ENCODE peak calls at places on chromosomes 4 and X, in nine cellular contexts. Z, N, D, I, Q, V, T, O and E are unnamed samples.

GRCh38 chrX:68842781-68843581 is 14.2 kb downstream of the EFNB1 start:
- DNase-seq in Z (peak; percentile 49), N (no peak), D (no peak), I (no peak), Q (peak; percentile 77), V (no peak), T (no peak), O (no peak), E (no peak)

GRCh38 chrX:68936608-68937007 is 107.8 kb downstream of the EFNB1 start:
- DNase-seq in Z (peak; percentile 91), N (no peak), D (peak; percentile 86), I (no peak), Q (no peak), V (no peak), T (no peak), O (no peak), E (no peak)

GRCh38 chr4:19678763-19679162 is 572.9 kb upstream of the SLIT2 start:
- DNase-seq in Z (peak; percentile 96), N (no peak), D (peak; percentile 49), I (no peak), Q (no peak), V (no peak), T (no peak), O (no peak), E (peak; percentile 72)

GRCh38 chrX:118975831-118976598 is 1.6 kb downstream of the LONRF3 start:
- DNase-seq in Z (no peak), N (peak; percentile 67), D (no peak), I (peak; percentile 54), Q (peak; percentile 91), V (peak; percentile 82), T (no peak), O (peak; percentile 77), E (peak; percentile 58)

GRCh38 chr4:142405021-142405991 is 440.8 kb downstream of the INPP4B start:
- DNase-seq in Z (peak; percentile 76), N (peak; percentile 27), D (peak; percentile 63), I (peak; percentile 9), Q (peak; percentile 51), V (peak; percentile 38), T (peak; percentile 30), O (peak; percentile 47), E (peak; percentile 80)

GRCh38 chr4:144494280-144494679 is 151.7 kb upstream of the HHIP start:
- DNase-seq in Z (no peak), N (no peak), D (no peak), I (no peak), Q (no peak), V (no peak), T (no peak), O (no peak), E (no peak)

GRCh38 chr4:40848251-40848650 is 98.5 kb downstream of the NSUN7 start:
- DNase-seq in Z (no peak), N (no peak), D (no peak), I (no peak), Q (no peak), V (no peak), T (no peak), O (no peak), E (no peak)

GRCh38 chrX:110267874-110268273 is 50.0 kb downstream of the AMMECR1 start:
- DNase-seq in Z (no peak), N (no peak), D (no peak), I (no peak), Q (no peak), V (no peak), T (no peak), O (no peak), E (no peak)

GRCh38 chrX:53283099-53283498 is 1.7 kb upstream of the IQSEC2 start:
- DNase-seq in Z (no peak), N (no peak), D (no peak), I (no peak), Q (no peak), V (no peak), T (no peak), O (no peak), E (no peak)

GRCh38 chr4:52199574-52200338 is 148.7 kb downstream of the SPATA18 start:
- DNase-seq in Z (peak; percentile 1), N (no peak), D (peak; percentile 7), I (peak; percentile 14), Q (no peak), V (no peak), T (no peak), O (no peak), E (peak; percentile 65)

GRCh38 chr4:181264908-181265307 is 978.3 kb upstream of the TENM3 start:
- DNase-seq in Z (no peak), N (no peak), D (no peak), I (no peak), Q (no peak), V (no peak), T (peak; percentile 35), O (no peak), E (peak; percentile 29)

GRCh38 chrX:135477576-135477975 is 42.9 kb upstream of the INTS6L start:
- DNase-seq in Z (peak; percentile 44), N (peak; percentile 22), D (peak; percentile 72), I (peak; percentile 6), Q (peak; percentile 60), V (peak; percentile 76), T (peak; percentile 58), O (peak; percentile 45), E (peak; percentile 87)

GRCh38 chrX:137547291-137547690 is 18.6 kb upstream of the ZIC3 start:
- DNase-seq in Z (no peak), N (no peak), D (no peak), I (no peak), Q (no peak), V (no peak), T (peak; percentile 50), O (no peak), E (no peak)

GRCh38 chr4:8306511-8307021 is 37.0 kb downstream of the HTRA3 start:
- DNase-seq in Z (no peak), N (no peak), D (no peak), I (no peak), Q (peak; percentile 61), V (no peak), T (no peak), O (peak; percentile 19), E (peak; percentile 24)

GRCh38 chr4:168074861-168075260 is 17.5 kb upstream of the ANXA10 start:
- DNase-seq in Z (no peak), N (no peak), D (no peak), I (no peak), Q (no peak), V (no peak), T (no peak), O (no peak), E (no peak)

GRCh38 chr4:13126976-13127910 is 356.9 kb downstream of the RAB28 start:
- DNase-seq in Z (no peak), N (no peak), D (no peak), I (no peak), Q (no peak), V (no peak), T (no peak), O (no peak), E (peak; percentile 8)

GRCh38 chrX:97027384-97027922 is 143.7 kb downstream of the RPA4 start:
- DNase-seq in Z (peak; percentile 34), N (no peak), D (no peak), I (no peak), Q (no peak), V (no peak), T (peak; percentile 35), O (no peak), E (no peak)

GRCh38 chrX:97021680-97022079 is 138.0 kb downstream of the RPA4 start:
- DNase-seq in Z (peak; percentile 40), N (no peak), D (peak; percentile 23), I (no peak), Q (no peak), V (no peak), T (no peak), O (no peak), E (no peak)

GRCh38 chrX:97030463-97030862 is 146.8 kb downstream of the RPA4 start:
- DNase-seq in Z (no peak), N (no peak), D (no peak), I (no peak), Q (no peak), V (no peak), T (no peak), O (no peak), E (no peak)

GRCh38 chrX:97030947-97031346 is 147.2 kb downstream of the RPA4 start:
- DNase-seq in Z (no peak), N (no peak), D (no peak), I (no peak), Q (no peak), V (no peak), T (no peak), O (no peak), E (no peak)

DNA sequence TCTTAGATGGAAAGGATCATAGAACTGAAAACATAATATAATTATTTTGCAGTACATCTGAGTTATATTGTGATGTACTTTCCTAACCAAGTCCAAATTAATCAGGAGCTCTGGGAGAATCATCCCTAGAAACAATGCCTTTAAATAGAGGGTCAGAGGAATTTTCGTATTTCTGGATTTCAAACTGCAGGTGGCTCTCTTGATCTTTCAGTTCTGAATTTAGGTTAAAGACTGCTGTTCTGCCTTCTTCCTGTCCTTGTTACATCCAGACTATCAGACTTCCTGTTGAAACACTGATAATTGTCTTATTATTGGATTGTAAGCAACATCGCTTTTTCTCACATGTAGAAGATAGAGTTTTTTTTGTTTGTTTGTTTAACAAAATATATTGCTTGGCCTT is 142.7 kb downstream of the RPA4 start:
- DNase-seq in Z (no peak), N (no peak), D (peak; percentile 2), I (no peak), Q (no peak), V (no peak), T (no peak), O (no peak), E (peak; percentile 51)
- TF ChIP-seq CTCF in Z (no peak), N (no peak), D (peak; percentile 8), I (peak; percentile 37), Q (no peak), V (no peak), T (peak; percentile 72), O (no peak), E (peak; percentile 13)

DNA sequence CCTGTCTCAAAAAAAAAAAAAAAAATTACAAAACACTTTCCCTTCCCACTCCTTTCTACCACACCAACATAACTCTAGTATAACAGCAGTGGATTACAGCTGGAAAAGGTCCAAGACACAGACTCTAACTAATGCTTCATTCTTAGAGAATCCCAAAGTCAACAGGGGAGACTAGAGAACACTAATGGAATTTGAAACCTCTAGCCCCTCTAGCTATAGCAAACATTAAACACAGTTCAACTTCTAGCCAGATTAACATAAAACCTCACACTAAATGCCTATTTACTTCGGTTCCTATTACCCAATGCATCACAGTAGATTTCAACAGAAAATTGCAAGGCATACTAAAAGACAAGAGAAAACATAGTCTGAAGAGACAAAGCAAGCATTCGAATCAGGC is 10.5 kb upstream of the DHX15 start:
- DNase-seq in Z (peak; percentile 47), N (no peak), D (peak; percentile 74), I (peak; percentile 10), Q (no peak), V (no peak), T (no peak), O (no peak), E (no peak)
- H3K27ac ChIP-seq in Z (no peak overlapping the region), N (no peak overlapping the region), D (no peak overlapping the region), I (peak overlapping the region; percentile 88), Q (no peak overlapping the region), V (no peak overlapping the region), T (no peak overlapping the region), O (no peak overlapping the region), E (no peak overlapping the region)

GRCh38 chrX:152641996-152642395 is 4.3 kb downstream of the GABRQ start:
- DNase-seq in Z (no peak), N (no peak), D (no peak), I (no peak), Q (no peak), V (peak; percentile 6), T (peak; percentile 61), O (no peak), E (peak; percentile 5)
- TF ChIP-seq CTCF in Z (no peak), N (no peak), D (peak; percentile 23), I (no peak), Q (no peak), V (no peak), T (peak; percentile 53), O (no peak), E (peak; percentile 9)

GRCh38 chr4:71126719-71127118 is 133.3 kb downstream of the DCK start:
- DNase-seq in Z (peak; percentile 99), N (no peak), D (peak; percentile 94), I (peak; percentile 5), Q (no peak), V (no peak), T (no peak), O (no peak), E (peak; percentile 71)
- H3K27ac ChIP-seq in Z (peak overlapping the region; percentile 90), N (no peak overlapping the region), D (peak overlapping the region; percentile 60), I (peak overlapping the region; percentile 53), Q (no peak overlapping the region), V (no peak overlapping the region), T (no peak overlapping the region), O (no peak overlapping the region), E (no peak overlapping the region)